ENCODE peak calls at places on chromosomes 4 and X, in seven cellular contexts. P, B, E, J, D, N and W are unnamed samples.

GRCh38 chr4:3013839-3014350 is 50.5 kb downstream of the GRK4 start:
- DNase-seq in P (no peak), B (peak), E (no peak), J (no peak), D (no peak), N (no peak), W (no peak)

GRCh38 chr4:64846417-64846816 is 437.2 kb upstream of the TECRL start:
- DNase-seq in P (no peak), B (no peak), E (peak), J (no peak), D (no peak), N (no peak), W (no peak)

GRCh38 chrX:123846598-123847038 is 13.2 kb upstream of the XIAP start:
- DNase-seq in P (no peak), B (no peak), E (peak), J (no peak), D (no peak), N (no peak), W (no peak)

GRCh38 chr4:101066586-101066985 is 280.7 kb downstream of the PPP3CA start:
- DNase-seq in P (no peak), B (no peak), E (no peak), J (no peak), D (no peak), N (no peak), W (no peak)

GRCh38 chr4:17066241-17066640 is 167.8 kb upstream of the LDB2 start:
- DNase-seq in P (no peak), B (no peak), E (peak), J (no peak), D (no peak), N (no peak), W (no peak)

GRCh38 chr4:89708903-89709361 is 128.0 kb downstream of the SNCA start:
- DNase-seq in P (no peak), B (no peak), E (peak), J (no peak), D (no peak), N (no peak), W (no peak)

GRCh38 chr4:73869130-73870055 is at the start of gene CXCL1:
- DNase-seq in P (no peak), B (no peak), E (peak), J (peak), D (no peak), N (peak), W (peak)

GRCh38 chrX:154793084-154793483 is 12.2 kb downstream of the MPP1 start:
- DNase-seq in P (no peak), B (peak), E (no peak), J (no peak), D (no peak), N (no peak), W (no peak)

GRCh38 chr4:92387459-92388069 is 83.8 kb downstream of the GRID2 start:
- DNase-seq in P (no peak), B (peak), E (peak), J (peak), D (no peak), N (no peak), W (peak)

GRCh38 chr4:71184195-71184781 is 154.5 kb upstream of the SLC4A4 start:
- DNase-seq in P (peak), B (peak), E (peak), J (peak), D (no peak), N (no peak), W (peak)

GRCh38 chr4:69858683-69859082 is 1.3 kb downstream of the SULT1E1 start:
- DNase-seq in P (no peak), B (no peak), E (no peak), J (no peak), D (no peak), N (no peak), W (peak)

GRCh38 chr4:187380181-187380581 is 615.4 kb upstream of the ZFP42 start:
- DNase-seq in P (no peak), B (peak), E (no peak), J (no peak), D (no peak), N (no peak), W (no peak)

GRCh38 chr4:11596989-11597388 is 168.3 kb upstream of the HS3ST1 start:
- DNase-seq in P (no peak), B (no peak), E (no peak), J (no peak), D (no peak), N (no peak), W (no peak)

GRCh38 chr4:168831919-168832745 is 177.9 kb downstream of the CBR4 start:
- DNase-seq in P (peak), B (peak), E (peak), J (peak), D (peak), N (peak), W (peak)

GRCh38 chr4:36332023-36332781 is 50.8 kb downstream of the DTHD1 start:
- DNase-seq in P (no peak), B (no peak), E (peak), J (no peak), D (no peak), N (no peak), W (no peak)

GRCh38 chr4:184538023-184538599 is 63.8 kb upstream of the IRF2 start:
- DNase-seq in P (peak), B (peak), E (peak), J (peak), D (peak), N (peak), W (peak)

GRCh38 chr4:55865228-55865806 is 11.9 kb downstream of the EXOC1 start:
- DNase-seq in P (no peak), B (no peak), E (peak), J (no peak), D (no peak), N (no peak), W (peak)

GRCh38 chr4:113869743-113870375 is 108.3 kb upstream of the CAMK2D start:
- DNase-seq in P (no peak), B (no peak), E (peak), J (no peak), D (no peak), N (no peak), W (peak)

GRCh38 chrX:72716766-72717165 is 2.7 kb upstream of the PHKA1 start:
- DNase-seq in P (no peak), B (peak), E (no peak), J (no peak), D (no peak), N (no peak), W (no peak)

GRCh38 chr4:142719854-142720541 is 126.1 kb downstream of the INPP4B start:
- DNase-seq in P (no peak), B (no peak), E (peak), J (no peak), D (no peak), N (no peak), W (peak)

GRCh38 chr4:132614682-132615081 is 534.4 kb upstream of the PCDH10 start:
- DNase-seq in P (no peak), B (no peak), E (peak), J (no peak), D (no peak), N (no peak), W (no peak)

GRCh38 chrX:118675336-118675965 is 52.0 kb upstream of the IL13RA1 start:
- DNase-seq in P (no peak), B (no peak), E (no peak), J (no peak), D (no peak), N (no peak), W (no peak)

GRCh38 chr4:80036949-80037348 is 36.1 kb downstream of the ANTXR2 start:
- DNase-seq in P (no peak), B (no peak), E (peak), J (peak), D (no peak), N (no peak), W (no peak)

GRCh38 chr4:189304179-189304578 is 636.5 kb upstream of the FRG1 start:
- DNase-seq in P (no peak), B (no peak), E (no peak), J (no peak), D (no peak), N (no peak), W (no peak)

GRCh38 chr4:88623097-88623496 is 30.8 kb downstream of the HERC3 start:
- DNase-seq in P (no peak), B (peak), E (peak), J (no peak), D (no peak), N (no peak), W (peak)

GRCh38 chr4:118835896-118836762 is at the start of gene SEC24D:
- DNase-seq in P (peak), B (peak), E (peak), J (peak), D (peak), N (peak), W (peak)

GRCh38 chr4:3670521-3671519 is 95.4 kb upstream of the ADRA2C start:
- DNase-seq in P (no peak), B (no peak), E (no peak), J (no peak), D (peak), N (no peak), W (no peak)

GRCh38 chr4:165864228-165864627 is 8.8 kb upstream of the TLL1 start:
- DNase-seq in P (no peak), B (peak), E (no peak), J (no peak), D (no peak), N (no peak), W (peak)

GRCh38 chr4:76585897-76586360 is 150.9 kb downstream of the SHROOM3 start:
- DNase-seq in P (no peak), B (peak), E (peak), J (peak), D (peak), N (peak), W (peak)

GRCh38 chr4:172982151-172982590 is 186.4 kb upstream of the GALNT7 start:
- DNase-seq in P (no peak), B (no peak), E (peak), J (no peak), D (no peak), N (no peak), W (peak)

GRCh38 chr4:145824469-145824868 is 114.2 kb downstream of the ZNF827 start:
- DNase-seq in P (no peak), B (no peak), E (no peak), J (no peak), D (no peak), N (no peak), W (no peak)

GRCh38 chrX:71118985-71119535 is 664 bp downstream of the MED12 start:
- DNase-seq in P (peak), B (no peak), E (no peak), J (no peak), D (no peak), N (no peak), W (peak)

GRCh38 chrX:71117358-71117757 is 1.0 kb upstream of the MED12 start:
- DNase-seq in P (no peak), B (no peak), E (no peak), J (no peak), D (no peak), N (no peak), W (no peak)

GRCh38 chrX:71118032-71118984 is at the start of gene MED12:
- DNase-seq in P (peak), B (peak), E (peak), J (peak), D (peak), N (peak), W (peak)
- H3K27ac ChIP-seq in P (peak), B (peak), E (peak), J (peak), D (peak), N (peak), W (peak)

GRCh38 chrX:1749499-1749898 is 134.6 kb downstream of the ASMT start:
- DNase-seq in P (no peak), B (no peak), E (no peak), J (no peak), D (no peak), N (no peak), W (no peak)
- TF ChIP-seq CTCF in P (no peak), B (peak), E (no peak), J (no peak), D (no peak), N (no peak), W (no peak)

GRCh38 chr4:97720869-97721432 is 422.3 kb downstream of the STPG2 start:
- DNase-seq in P (no peak), B (peak), E (peak), J (no peak), D (no peak), N (no peak), W (peak)
- H3K27ac ChIP-seq in P (no peak), B (no peak), E (no peak), J (no peak), D (no peak), N (no peak), W (no peak)

GRCh38 chrX:152915541-152916241 is 17.8 kb downstream of the ZNF185 start:
- DNase-seq in P (no peak), B (peak), E (peak), J (no peak), D (no peak), N (no peak), W (no peak)
- TF ChIP-seq CTCF in P (peak), B (peak), E (peak), J (no peak), D (peak), N (no peak), W (peak)